ENCODE peak calls at places on chromosome 2, in four cellular contexts. F is upper lobe of left lung; D is CD8-positive, alpha-beta T cell; J is upper lobe of right lung. Z is an unnamed sample.
A peak's percentile ranks its signal among the peaks of the same experiment; 100 is the strongest.

GRCh38 chr2:55302241-55302640 is 33.2 kb upstream of the MTIF2 start:
- ATAC-seq in F (no peak), D (peak; percentile 23), J (no peak), Z (no peak)

GRCh38 chr2:197965756-197966155 is 161.4 kb downstream of the PLCL1 start:
- ATAC-seq in F (no peak), D (no peak), J (no peak), Z (no peak)

GRCh38 chr2:145029885-145030284 is 510.0 kb upstream of the ZEB2 start:
- ATAC-seq in F (no peak), D (no peak), J (no peak), Z (no peak)

GRCh38 chr2:105725388-105725787 is 19.3 kb upstream of the NCK2 start:
- ATAC-seq in F (no peak), D (no peak), J (no peak), Z (no peak)

GRCh38 chr2:171447675-171448074 is 13.6 kb downstream of the DCAF17 start:
- ATAC-seq in F (no peak), D (no peak), J (no peak), Z (no peak)

GRCh38 chr2:234980476-234981187 is 28.8 kb downstream of the SH3BP4 start:
- ATAC-seq in F (no peak), D (no peak), J (peak; percentile 24), Z (no peak)

GRCh38 chr2:227455200-227455599 is 16.8 kb upstream of the AGFG1 start:
- ATAC-seq in F (no peak), D (no peak), J (no peak), Z (no peak)

GRCh38 chr2:23599006-23599405 is 214.0 kb downstream of the KLHL29 start:
- ATAC-seq in F (no peak), D (no peak), J (no peak), Z (no peak)

GRCh38 chr2:100178085-100178788 is 35.8 kb upstream of the AFF3 start:
- ATAC-seq in F (peak; percentile 12), D (peak; percentile 23), J (peak; percentile 78), Z (no peak)

GRCh38 chr2:133986076-133986837 is 267.6 kb upstream of the MGAT5 start:
- ATAC-seq in F (no peak), D (no peak), J (no peak), Z (no peak)

DNA sequence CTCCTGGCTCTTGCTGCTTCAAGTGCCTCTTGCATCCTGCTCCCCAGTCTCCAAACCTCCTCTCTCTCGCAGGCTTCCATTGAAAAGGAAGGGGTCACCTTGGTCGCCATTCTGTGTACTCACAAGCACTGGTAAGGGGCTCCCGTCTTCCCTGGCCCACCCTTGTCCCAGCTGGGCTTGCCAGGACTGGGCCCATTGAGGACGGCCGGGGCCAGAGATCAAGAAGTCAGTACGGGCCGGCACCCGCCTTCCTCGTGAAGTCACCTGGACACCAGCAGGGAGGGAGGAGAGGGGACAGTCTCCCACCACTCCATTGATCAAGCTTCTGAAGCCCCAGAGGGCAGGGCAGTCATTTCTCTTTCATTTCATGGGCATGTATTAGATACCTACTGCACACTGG is 16.0 kb upstream of the CATIP start:
- ATAC-seq in F (no peak), D (no peak), J (no peak), Z (no peak)
- H3K9me3 ChIP-seq in F (no peaks in the 10 kb centered on the region), D (no peaks in the 10 kb centered on the region), J (no peaks in the 10 kb centered on the region), Z (no peaks in the 10 kb centered on the region)

GRCh38 chr2:59912076-59912475 is 641.4 kb downstream of the BCL11A start:
- ATAC-seq in F (no peak), D (no peak), J (no peak), Z (no peak)

GRCh38 chr2:59909147-59909546 is 644.3 kb downstream of the BCL11A start:
- ATAC-seq in F (no peak), D (no peak), J (no peak), Z (no peak)

GRCh38 chr2:59905731-59906130 is 647.7 kb downstream of the BCL11A start:
- ATAC-seq in F (no peak), D (no peak), J (no peak), Z (no peak)

GRCh38 chr2:59910176-59910575 is 643.3 kb downstream of the BCL11A start:
- ATAC-seq in F (no peak), D (no peak), J (no peak), Z (no peak)
- H3K4me1 ChIP-seq in F (no peaks in the 10 kb centered on the region), D (peaks cover 13% of the 10 kb centered on the region), J (no peaks in the 10 kb centered on the region), Z (no peaks in the 10 kb centered on the region)

DNA sequence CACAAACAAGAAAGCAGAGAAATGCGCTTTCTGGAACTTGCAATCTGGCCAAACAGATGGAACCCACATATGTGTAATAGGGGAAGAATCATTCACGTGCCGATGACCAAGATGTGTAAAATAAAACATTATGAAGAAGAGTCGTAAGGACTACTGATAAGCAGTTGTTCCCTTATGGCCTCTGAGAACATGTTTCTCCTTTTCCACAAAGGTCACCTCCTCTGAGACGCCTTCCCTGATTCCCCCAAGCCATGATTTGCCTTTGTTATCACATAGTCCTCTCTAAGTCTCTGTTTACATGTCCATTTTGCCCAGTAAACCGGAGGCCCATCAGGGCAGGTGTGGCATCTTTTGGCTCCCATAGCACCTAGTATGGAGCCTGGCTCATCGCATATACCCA is 8.0 kb downstream of the OTOF start:
- ATAC-seq in F (no peak), D (no peak), J (no peak), Z (no peak)
- H3K27ac ChIP-seq in F (no peak overlapping the region), D (no peak overlapping the region), J (no peak overlapping the region), Z (no peak overlapping the region)

GRCh38 chr2:7758065-7758759 is 841.0 kb downstream of the RNF144A start:
- ATAC-seq in F (no peak), D (no peak), J (no peak), Z (no peak)
- H3K9me3 ChIP-seq in F (peaks cover 19% of the 10 kb centered on the region), D (peaks cover 7% of the 10 kb centered on the region), J (peaks cover 9% of the 10 kb centered on the region), Z (peaks cover 31% of the 10 kb centered on the region)

GRCh38 chr2:109217362-109218086 is 88.5 kb downstream of the SH3RF3 start:
- ATAC-seq in F (peak; percentile 32), D (no peak), J (no peak), Z (no peak)
- H3K4me1 ChIP-seq in F (peaks cover 30% of the 10 kb centered on the region), D (peaks cover 62% of the 10 kb centered on the region), J (peaks cover 22% of the 10 kb centered on the region), Z (peaks cover 27% of the 10 kb centered on the region)